ENCODE peak calls at places on chromosome 14, in four cellular contexts. One of them, this sample, is unnamed.

GRCh38 chr14:92513966-92514843 is 624 bp downstream of the RIN3 start:
- DNase-seq in GM12878: no peak
- DNase-seq in H1: no peak
- DNase-seq in K562: no peak
- DNase-seq in this sample: no peak

GRCh38 chr14:37587438-37587837 is 7.6 kb downstream of the FOXA1 start:
- DNase-seq in GM12878: no peak
- DNase-seq in K562: no peak
- DNase-seq in H1: no peak
- DNase-seq in this sample: no peak

GRCh38 chr14:64536488-64537245 is 3.9 kb upstream of the HSPA2 start:
- DNase-seq in H1: no peak
- DNase-seq in GM12878: no peak
- DNase-seq in K562: no peak
- DNase-seq in this sample: no peak

GRCh38 chr14:60233891-60234290 is 15.1 kb upstream of the PPM1A start:
- DNase-seq in H1: no peak
- DNase-seq in GM12878: no peak
- DNase-seq in K562: no peak
- DNase-seq in this sample: no peak

GRCh38 chr14:74548881-74549280 is 55.3 kb downstream of the ISCA2 start:
- DNase-seq in H1: no peak
- DNase-seq in GM12878: no peak
- DNase-seq in K562: no peak
- DNase-seq in this sample: no peak

GRCh38 chr14:86334355-86334754 is 804.4 kb downstream of the FLRT2 start:
- DNase-seq in H1: no peak
- DNase-seq in K562: no peak
- DNase-seq in GM12878: no peak
- DNase-seq in this sample: no peak

GRCh38 chr14:68998062-68998461 is 19.0 kb upstream of the ACTN1 start:
- DNase-seq in K562: no peak
- DNase-seq in H1: no peak
- DNase-seq in GM12878: no peak
- DNase-seq in this sample: no peak

GRCh38 chr14:84025258-84026012 is 1504.5 kb upstream of the FLRT2 start:
- DNase-seq in H1: no peak
- DNase-seq in K562: no peak
- DNase-seq in GM12878: no peak
- DNase-seq in this sample: no peak

GRCh38 chr14:72894623-72895378 is 900 bp upstream of the DPF3 start:
- DNase-seq in GM12878: no peak
- DNase-seq in K562: peak
- DNase-seq in H1: no peak
- DNase-seq in this sample: no peak

GRCh38 chr14:77761205-77761931 is 412 bp upstream of the SNW1 start:
- DNase-seq in H1: no peak
- DNase-seq in K562: peak
- DNase-seq in GM12878: peak
- DNase-seq in this sample: no peak

GRCh38 chr14:64337901-64338615 is 43.9 kb upstream of the ESR2 start:
- DNase-seq in GM12878: no peak
- DNase-seq in K562: peak
- DNase-seq in H1: peak
- DNase-seq in this sample: no peak

GRCh38 chr14:25308244-25308643 is 258.3 kb upstream of the STXBP6 start:
- DNase-seq in K562: no peak
- DNase-seq in H1: peak
- DNase-seq in GM12878: no peak
- DNase-seq in this sample: no peak

DNA sequence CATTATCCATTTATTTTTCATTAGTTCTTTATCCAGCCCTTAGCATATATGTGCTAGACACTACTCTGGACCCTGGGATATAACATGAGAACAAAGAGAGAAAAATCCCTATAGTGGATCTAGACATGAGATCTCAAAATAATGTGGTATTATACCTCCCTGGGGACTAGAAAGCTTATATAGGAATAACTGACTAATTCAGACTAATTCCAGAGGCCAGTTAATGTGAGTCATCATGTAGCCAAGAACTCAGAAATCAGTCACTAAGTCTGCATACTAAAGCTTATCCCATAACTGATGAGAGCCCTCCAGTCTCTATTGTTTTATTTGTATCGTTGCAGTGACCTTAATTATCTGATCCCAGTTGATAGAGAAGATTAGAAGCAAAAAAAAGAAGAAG is 267.1 kb upstream of the RGS6 start:
- DNase-seq in GM12878: no peak
- DNase-seq in H1: no peak
- DNase-seq in K562: no peak
- DNase-seq in this sample: no peak
- TF ChIP-seq SP1 in GM12878: no peak
- TF ChIP-seq SP1 in H1: no peak
- TF ChIP-seq SP1 in K562: no peak
- TF ChIP-seq SP1 in this sample: no peak

DNA sequence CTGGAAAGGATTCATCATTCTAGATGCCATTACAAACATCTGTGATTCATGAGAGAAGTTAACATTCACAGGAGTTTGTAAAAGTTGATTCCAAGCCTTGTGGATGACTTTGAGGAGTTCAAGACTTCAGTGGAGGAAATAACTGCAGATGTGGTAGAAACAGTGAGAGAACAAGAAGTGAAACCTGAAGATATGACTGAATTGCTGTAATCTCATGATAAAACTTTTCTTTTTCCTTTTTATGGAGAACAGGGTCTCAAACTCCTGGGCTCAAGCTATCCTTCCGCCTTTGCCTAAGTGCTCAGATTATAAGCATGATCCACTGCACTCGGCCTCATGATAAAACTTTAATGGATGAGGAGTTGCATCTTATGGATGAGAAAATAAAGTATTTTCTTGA is 64.5 kb upstream of the GTF2A1 start:
- DNase-seq in K562: no peak
- DNase-seq in GM12878: no peak
- DNase-seq in H1: no peak
- DNase-seq in this sample: no peak
- TF ChIP-seq EGR1 in K562: no peak
- TF ChIP-seq EGR1 in GM12878: no peak
- TF ChIP-seq EGR1 in H1: no peak
- TF ChIP-seq EGR1 in this sample: no peak

DNA sequence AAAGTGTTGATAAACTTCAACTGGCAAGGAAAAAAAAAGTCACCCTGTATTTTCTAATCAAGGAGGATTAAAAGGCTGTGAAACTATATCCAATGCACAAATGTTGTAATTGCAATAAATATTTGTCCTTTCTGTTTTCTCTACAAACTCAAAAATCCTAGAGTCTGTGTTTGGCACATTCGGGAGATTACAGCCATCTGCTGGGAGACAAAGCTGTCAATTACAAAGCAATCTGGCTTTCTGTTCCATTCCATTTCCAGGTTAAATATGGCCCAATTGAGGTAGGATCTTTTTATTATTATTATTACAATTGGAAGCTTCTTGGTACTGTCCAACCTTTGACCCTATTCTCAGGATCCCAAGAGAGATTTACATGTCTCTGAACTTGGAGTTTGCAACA is 295.9 kb downstream of the DIO2 start:
- DNase-seq in K562: no peak
- DNase-seq in GM12878: no peak
- DNase-seq in H1: no peak
- DNase-seq in this sample: no peak
- TF ChIP-seq SIN3A in K562: no peak
- TF ChIP-seq SIN3A in GM12878: no peak
- TF ChIP-seq SIN3A in H1: no peak
- TF ChIP-seq SIN3A in this sample: no peak

GRCh38 chr14:39315859-39316444 is 82.2 kb downstream of the MIA2 start:
- DNase-seq in GM12878: no peak
- DNase-seq in K562: no peak
- DNase-seq in H1: no peak
- DNase-seq in this sample: no peak
- TF ChIP-seq SP1 in GM12878: no peak
- TF ChIP-seq SP1 in K562: no peak
- TF ChIP-seq SP1 in H1: no peak
- TF ChIP-seq SP1 in this sample: no peak

GRCh38 chr14:105646175-105646574 is 119.8 kb downstream of the TMEM121 start:
- DNase-seq in H1: no peak
- DNase-seq in GM12878: no peak
- DNase-seq in K562: no peak
- DNase-seq in this sample: no peak

GRCh38 chr14:105647784-105648608 is 121.6 kb downstream of the TMEM121 start:
- DNase-seq in H1: no peak
- DNase-seq in K562: no peak
- DNase-seq in GM12878: no peak
- DNase-seq in this sample: no peak
- TF ChIP-seq EGR1 in H1: no peak
- TF ChIP-seq EGR1 in K562: no peak
- TF ChIP-seq EGR1 in GM12878: no peak
- TF ChIP-seq EGR1 in this sample: no peak

DNA sequence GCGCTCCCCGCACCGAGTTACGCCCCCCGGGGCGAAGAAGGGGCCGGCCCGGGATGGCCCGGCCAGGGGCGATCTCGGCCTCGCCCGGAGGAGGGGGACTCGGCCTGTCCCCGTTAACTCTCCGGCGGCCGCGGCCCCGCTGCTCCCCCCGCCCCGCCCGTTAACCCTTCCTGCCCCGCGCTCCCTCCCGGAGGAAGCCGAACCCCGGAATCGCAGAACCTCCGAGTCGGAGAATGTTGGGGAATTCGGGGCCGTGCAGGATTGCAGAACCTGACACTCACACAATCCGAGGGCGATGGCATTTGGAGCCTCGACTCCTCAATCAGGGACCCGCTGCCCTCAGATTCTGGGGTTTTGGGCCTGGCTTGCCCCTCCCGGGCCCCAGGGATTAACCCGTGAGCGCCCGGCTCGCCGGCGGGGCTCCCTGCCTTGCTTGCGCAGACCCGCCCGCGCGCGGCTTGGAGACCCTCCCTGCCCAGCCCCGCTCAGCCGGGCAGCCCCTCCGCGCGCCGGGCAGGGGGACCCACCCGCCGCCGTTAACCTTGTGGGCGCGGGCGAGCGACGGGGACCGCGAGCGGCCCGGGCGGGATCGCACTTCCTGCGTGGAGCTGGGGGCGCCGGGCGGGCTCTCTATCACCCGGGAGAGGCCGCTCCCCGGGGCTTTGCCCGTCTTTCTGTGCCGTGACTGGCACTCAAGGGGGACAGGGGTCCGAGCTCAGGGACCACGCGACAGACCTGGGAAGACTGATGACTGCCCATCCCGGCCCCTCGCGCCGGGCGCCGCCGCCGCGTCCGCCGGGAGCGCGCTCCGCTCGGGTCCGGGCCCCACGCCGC is 18.8 kb downstream of the BEGAIN start:
- DNase-seq in GM12878: no peak
- DNase-seq in H1: no peak
- DNase-seq in K562: peak
- DNase-seq in this sample: no peak
- TF ChIP-seq SIN3A in GM12878: no peak
- TF ChIP-seq SIN3A in H1: no peak
- TF ChIP-seq SIN3A in K562: no peak
- TF ChIP-seq SIN3A in this sample: no peak

GRCh38 chr14:104639889-104640548 is 35.4 kb upstream of the TMEM179 start:
- DNase-seq in K562: peak
- DNase-seq in GM12878: no peak
- DNase-seq in H1: peak
- DNase-seq in this sample: peak

GRCh38 chr14:104637546-104638003 is 33.0 kb upstream of the TMEM179 start:
- DNase-seq in K562: no peak
- DNase-seq in H1: no peak
- DNase-seq in GM12878: no peak
- DNase-seq in this sample: no peak

GRCh38 chr14:104638190-104638589 is 33.6 kb upstream of the TMEM179 start:
- DNase-seq in K562: no peak
- DNase-seq in GM12878: no peak
- DNase-seq in H1: no peak
- DNase-seq in this sample: no peak

GRCh38 chr14:104639481-104639880 is 34.9 kb upstream of the TMEM179 start:
- DNase-seq in K562: no peak
- DNase-seq in GM12878: no peak
- DNase-seq in H1: no peak
- DNase-seq in this sample: no peak

GRCh38 chr14:104638927-104639450 is 34.4 kb upstream of the TMEM179 start:
- DNase-seq in GM12878: no peak
- DNase-seq in K562: no peak
- DNase-seq in H1: no peak
- DNase-seq in this sample: no peak
- TF ChIP-seq SP1 in GM12878: no peak
- TF ChIP-seq SP1 in K562: no peak
- TF ChIP-seq SP1 in H1: no peak
- TF ChIP-seq SP1 in this sample: no peak

DNA sequence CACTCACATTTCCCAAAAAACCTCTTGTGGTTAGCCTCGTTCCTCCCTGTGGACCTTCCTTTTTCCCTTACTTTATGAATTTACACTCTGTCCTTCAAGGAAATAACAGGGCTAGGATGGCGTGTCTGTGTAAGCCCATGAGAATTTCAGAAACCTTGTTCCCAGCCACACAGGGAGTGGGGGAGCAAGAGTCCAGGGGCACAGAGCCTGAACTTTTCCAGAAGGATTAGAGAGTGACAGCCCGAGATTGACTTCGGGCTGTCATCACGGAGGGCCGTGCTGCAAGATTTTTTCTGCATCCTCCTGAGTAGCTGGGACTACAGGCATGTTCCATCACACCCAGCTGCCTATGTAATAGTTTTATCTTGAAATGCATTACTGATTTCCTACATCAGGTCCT is 14.4 kb downstream of the EVL start:
- DNase-seq in H1: no peak
- DNase-seq in K562: no peak
- DNase-seq in GM12878: no peak
- DNase-seq in this sample: no peak
- TF ChIP-seq EGR1 in H1: no peak
- TF ChIP-seq EGR1 in K562: no peak
- TF ChIP-seq EGR1 in GM12878: no peak
- TF ChIP-seq EGR1 in this sample: no peak

GRCh38 chr14:82694820-82695219 is 1161.2 kb upstream of the SEL1L start:
- DNase-seq in H1: no peak
- DNase-seq in K562: no peak
- DNase-seq in GM12878: no peak
- DNase-seq in this sample: no peak
- TF ChIP-seq SIN3A in H1: no peak
- TF ChIP-seq SIN3A in K562: no peak
- TF ChIP-seq SIN3A in GM12878: no peak
- TF ChIP-seq SIN3A in this sample: no peak